ENCODE peak calls at places on chromosomes 2 and 18, in nine cellular contexts. F is IMR-90, M is HCT116, C is fibroblast of mammary gland, Q is GM10248, J is fibroblast of the aortic adventitia, Y is LNCaP clone FGC, W is type B pancreatic cell, O is fibroblast of pulmonary artery. T is an unnamed sample.

GRCh38 chr2:134662751-134663150 is 56.0 kb downstream of the TMEM163 start:
- DNase-seq in F (no peak), M (no peak), C (no peak), Q (no peak), J (no peak), Y (no peak), W (no peak), O (no peak), T (no peak)

GRCh38 chr2:230913406-230913805 is 11.6 kb downstream of the GPR55 start:
- DNase-seq in F (no peak), M (peak; percentile 15), C (peak; percentile 17), Q (no peak), J (peak; percentile 8), Y (no peak), W (no peak), O (peak; percentile 33), T (peak; percentile 48)

GRCh38 chr2:148106331-148106730 is 85.4 kb downstream of the MBD5 start:
- DNase-seq in F (no peak), M (no peak), C (no peak), Q (no peak), J (no peak), Y (no peak), W (no peak), O (peak; percentile 7), T (peak; percentile 23)

GRCh38 chr18:77131652-77132368 is 773 bp downstream of the MBP start:
- DNase-seq in F (no peak), M (no peak), C (no peak), Q (peak; percentile 75), J (peak; percentile 48), Y (no peak), W (peak; percentile 76), O (peak; percentile 33), T (peak; percentile 49)

GRCh38 chr18:37684590-37684989 is 119.0 kb upstream of the CELF4 start:
- DNase-seq in F (no peak), M (no peak), C (no peak), Q (no peak), J (no peak), Y (no peak), W (no peak), O (no peak), T (no peak)

GRCh38 chr2:241489733-241490443 is 18.5 kb downstream of the STK25 start:
- DNase-seq in F (no peak), M (no peak), C (no peak), Q (no peak), J (no peak), Y (no peak), W (no peak), O (no peak), T (no peak)

GRCh38 chr2:241540766-241541561 is 17.6 kb upstream of the BOK start:
- DNase-seq in F (no peak), M (peak; percentile 70), C (peak; percentile 39), Q (peak; percentile 73), J (peak; percentile 54), Y (no peak), W (no peak), O (peak; percentile 61), T (peak; percentile 66)

GRCh38 chr2:9771481-9772017 is 71.7 kb upstream of the TAF1B start:
- DNase-seq in F (peak; percentile 80), M (no peak), C (peak; percentile 85), Q (no peak), J (peak; percentile 76), Y (no peak), W (no peak), O (peak; percentile 79), T (peak; percentile 79)

GRCh38 chr18:23580677-23581367 is 5.5 kb downstream of the NPC1 start:
- DNase-seq in F (peak; percentile 94), M (no peak), C (peak; percentile 84), Q (no peak), J (peak; percentile 44), Y (no peak), W (no peak), O (peak; percentile 15), T (peak; percentile 59)

GRCh38 chr18:58263733-58264469 is 219.9 kb downstream of the NEDD4L start:
- DNase-seq in F (peak; percentile 21), M (no peak), C (peak; percentile 25), Q (no peak), J (no peak), Y (no peak), W (no peak), O (no peak), T (no peak)
- TF ChIP-seq CTCF in F (no peak), M (no peak), C (no peak), Q (no peak), J (no peak), Y (no peak), W (no peak), O (no peak), T (no peak)

GRCh38 chr2:95384854-95385569 is 17.5 kb upstream of the FAHD2A start:
- DNase-seq in F (no peak), M (no peak), C (peak; percentile 3), Q (peak; percentile 6), J (no peak), Y (no peak), W (peak; percentile 65), O (no peak), T (no peak)
- TF ChIP-seq CTCF in F (no peak), M (no peak), C (no peak), Q (no peak), J (no peak), Y (no peak), W (no peak), O (no peak), T (no peak)

GRCh38 chr18:64017870-64018269 is 48.0 kb downstream of the SERPINB8 start:
- DNase-seq in F (peak; percentile 13), M (peak; percentile 15), C (peak; percentile 40), Q (no peak), J (peak; percentile 41), Y (peak; percentile 4), W (no peak), O (peak; percentile 48), T (peak; percentile 61)
- TF ChIP-seq CTCF in F (peak; percentile 47), M (peak; percentile 55), C (peak; percentile 47), Q (peak; percentile 44), J (peak; percentile 61), Y (peak; percentile 46), W (peak; percentile 82), O (peak; percentile 57), T (peak; percentile 55)

DNA sequence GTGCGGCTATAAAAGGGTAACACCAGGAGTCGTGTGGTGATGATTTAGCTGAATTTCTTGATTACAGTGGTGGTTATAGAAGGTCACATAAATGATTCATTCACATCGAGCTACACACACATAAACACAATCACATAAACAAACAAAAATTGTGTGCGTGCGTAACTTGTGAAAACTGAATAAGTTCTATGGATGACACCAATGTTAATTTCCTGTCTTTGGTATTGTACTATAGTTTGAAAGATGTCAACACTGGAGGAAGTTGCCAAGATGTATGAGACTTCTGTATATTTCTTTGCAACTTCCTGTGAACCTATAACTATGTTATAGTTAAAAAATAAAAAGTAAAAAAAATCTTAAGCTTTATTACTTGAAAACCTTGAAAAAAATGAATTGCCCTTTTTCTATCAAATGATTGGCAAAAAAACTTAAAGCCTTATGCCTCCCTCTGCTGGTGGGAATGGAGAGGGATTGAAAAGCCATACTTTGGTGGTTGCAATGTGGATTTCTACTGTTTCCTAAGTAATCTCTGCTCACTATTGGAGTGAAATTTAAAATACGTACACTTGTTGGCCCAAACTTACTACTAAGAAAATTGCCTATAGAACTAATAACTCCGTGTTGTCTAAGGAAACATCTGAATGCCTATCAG is 227.7 kb downstream of the RPIA start:
- DNase-seq in F (peak; percentile 34), M (no peak), C (peak; percentile 39), Q (no peak), J (peak; percentile 57), Y (no peak), W (no peak), O (peak; percentile 56), T (peak; percentile 70)
- TF ChIP-seq CTCF in F (peak; percentile 69), M (peak; percentile 66), C (peak; percentile 75), Q (peak; percentile 19), J (peak; percentile 81), Y (peak; percentile 57), W (peak; percentile 44), O (peak; percentile 83), T (peak; percentile 79)